ENCODE peak calls at places on chromosomes 4 and X, in five cellular contexts. X is stimulated activated CD8-positive, alpha-beta memory T cell treated with anti-CD3 and anti-CD28 coated beads, Interleukin-15, amount 100 ng/mL, for 4 hours; C is anterior cingulate cortex; Q is H4; K is naive thymus-derived CD8-positive, alpha-beta T cell. Z is an unnamed sample.

GRCh38 chr4:108483077-108483476 is 137.3 kb upstream of the RPL34 start:
- DNase-seq in X (no peak), C (no peak), Q (peak), K (no peak), Z (no peak)

GRCh38 chrX:123731987-123732678 is 719 bp downstream of the THOC2 start:
- DNase-seq in X (no peak), C (no peak), Q (no peak), K (peak), Z (no peak)

GRCh38 chrX:81528041-81528440 is 326.1 kb downstream of the SH3BGRL start:
- DNase-seq in X (no peak), C (no peak), Q (no peak), K (no peak), Z (no peak)

GRCh38 chrX:101078716-101079115 is at the start of gene TMEM35A:
- DNase-seq in X (no peak), C (no peak), Q (no peak), K (no peak), Z (peak)

GRCh38 chr4:172963498-172964294 is 204.9 kb upstream of the GALNT7 start:
- DNase-seq in X (no peak), C (no peak), Q (no peak), K (no peak), Z (no peak)

GRCh38 chr4:136097676-136098075 is 1434.6 kb downstream of the PCDH18 start:
- DNase-seq in X (no peak), C (no peak), Q (no peak), K (no peak), Z (no peak)

GRCh38 chrX:97446298-97446882 is 562.7 kb downstream of the RPA4 start:
- DNase-seq in X (no peak), C (no peak), Q (no peak), K (no peak), Z (no peak)

GRCh38 chrX:123830309-123830708 is 29.5 kb upstream of the XIAP start:
- DNase-seq in X (no peak), C (no peak), Q (peak), K (no peak), Z (no peak)

GRCh38 chr4:111934294-111934693 is 211.0 kb upstream of the FAM241A start:
- DNase-seq in X (no peak), C (no peak), Q (no peak), K (no peak), Z (no peak)

GRCh38 chr4:83108101-83108861 is 6.2 kb downstream of the PLAC8 start:
- DNase-seq in X (no peak), C (no peak), Q (no peak), K (no peak), Z (no peak)

GRCh38 chrX:153538424-153538823 is 21.0 kb downstream of the ATP2B3 start:
- DNase-seq in X (no peak), C (no peak), Q (no peak), K (no peak), Z (no peak)

GRCh38 chrX:17633546-17633945 is 103.7 kb upstream of the SCML1 start:
- DNase-seq in X (no peak), C (no peak), Q (no peak), K (no peak), Z (no peak)

GRCh38 chrX:15947648-15948317 is 93.2 kb upstream of the AP1S2 start:
- DNase-seq in X (no peak), C (no peak), Q (peak), K (no peak), Z (no peak)

GRCh38 chr4:70518716-70519115 is 347 bp downstream of the AMTN start:
- DNase-seq in X (no peak), C (no peak), Q (peak), K (no peak), Z (no peak)

GRCh38 chrX:49999048-49999447 is 76.7 kb downstream of the CLCN5 start:
- DNase-seq in X (no peak), C (no peak), Q (no peak), K (no peak), Z (peak)

GRCh38 chr4:118034061-118034785 is at the start of gene NDST3:
- DNase-seq in X (no peak), C (peak), Q (peak), K (no peak), Z (peak)

GRCh38 chr4:139099366-139099982 is 77.5 kb downstream of the ELF2 start:
- DNase-seq in X (peak), C (peak), Q (peak), K (peak), Z (no peak)

GRCh38 chr4:156261230-156261629 is 307.6 kb upstream of the CTSO start:
- DNase-seq in X (no peak), C (no peak), Q (no peak), K (no peak), Z (no peak)

GRCh38 chr4:138513535-138513934 is 271.4 kb upstream of the SLC7A11 start:
- DNase-seq in X (no peak), C (no peak), Q (no peak), K (no peak), Z (no peak)

GRCh38 chrX:427812-428725 is 41.4 kb upstream of the PPP2R3B start:
- DNase-seq in X (no peak), C (no peak), Q (peak), K (no peak), Z (no peak)

GRCh38 chrX:69285401-69285871 is 120.2 kb upstream of the PJA1 start:
- DNase-seq in X (no peak), C (no peak), Q (no peak), K (no peak), Z (no peak)

GRCh38 chr4:41095192-41095872 is 119.0 kb downstream of the APBB2 start:
- DNase-seq in X (no peak), C (no peak), Q (no peak), K (no peak), Z (no peak)